ENCODE peak calls at places on chromosome X, in six cellular contexts. One of them, this sample, is unnamed.

GRCh38 chrX:109880629-109881028 is 122.3 kb upstream of the TMEM164 start:
- DNase-seq in fibroblast of mammary gland: no peak
- DNase-seq in kidney: no peak
- DNase-seq in germinal center: peak
- DNase-seq in effector memory CD4-positive, alpha-beta T cell: no peak
- DNase-seq in anterior cingulate cortex: no peak
- DNase-seq in this sample: no peak

GRCh38 chrX:20514358-20514757 is 247.6 kb upstream of the RPS6KA3 start:
- DNase-seq in fibroblast of mammary gland: peak
- DNase-seq in kidney: no peak
- DNase-seq in germinal center: no peak
- DNase-seq in effector memory CD4-positive, alpha-beta T cell: no peak
- DNase-seq in anterior cingulate cortex: no peak
- DNase-seq in this sample: no peak

GRCh38 chrX:69507500-69507789 is 3.3 kb downstream of the NALF2 start:
- DNase-seq in fibroblast of mammary gland: no peak
- DNase-seq in kidney: no peak
- DNase-seq in germinal center: no peak
- DNase-seq in effector memory CD4-positive, alpha-beta T cell: no peak
- DNase-seq in anterior cingulate cortex: no peak
- DNase-seq in this sample: no peak

GRCh38 chrX:86039625-86040568 is 7.5 kb downstream of the CHM start:
- DNase-seq in fibroblast of mammary gland: no peak
- DNase-seq in kidney: peak
- DNase-seq in germinal center: no peak
- DNase-seq in effector memory CD4-positive, alpha-beta T cell: no peak
- DNase-seq in anterior cingulate cortex: no peak
- DNase-seq in this sample: peak

GRCh38 chrX:19709812-19710518 is 177.4 kb downstream of the SH3KBP1 start:
- DNase-seq in fibroblast of mammary gland: peak
- DNase-seq in kidney: no peak
- DNase-seq in germinal center: no peak
- DNase-seq in effector memory CD4-positive, alpha-beta T cell: no peak
- DNase-seq in anterior cingulate cortex: no peak
- DNase-seq in this sample: no peak

GRCh38 chrX:40748977-40749376 is 13.6 kb upstream of the MED14 start:
- DNase-seq in fibroblast of mammary gland: no peak
- DNase-seq in kidney: no peak
- DNase-seq in germinal center: no peak
- DNase-seq in effector memory CD4-positive, alpha-beta T cell: no peak
- DNase-seq in anterior cingulate cortex: no peak
- DNase-seq in this sample: no peak

GRCh38 chrX:40434947-40435346 is 145.8 kb upstream of the ATP6AP2 start:
- DNase-seq in fibroblast of mammary gland: peak
- DNase-seq in kidney: no peak
- DNase-seq in germinal center: no peak
- DNase-seq in effector memory CD4-positive, alpha-beta T cell: no peak
- DNase-seq in anterior cingulate cortex: peak
- DNase-seq in this sample: peak

GRCh38 chrX:107542500-107542899 is 85.8 kb upstream of the PRPS1 start:
- DNase-seq in fibroblast of mammary gland: peak
- DNase-seq in kidney: no peak
- DNase-seq in germinal center: no peak
- DNase-seq in effector memory CD4-positive, alpha-beta T cell: no peak
- DNase-seq in anterior cingulate cortex: no peak
- DNase-seq in this sample: peak

GRCh38 chrX:85963736-85964135 is 83.6 kb downstream of the CHM start:
- DNase-seq in fibroblast of mammary gland: peak
- DNase-seq in kidney: no peak
- DNase-seq in germinal center: no peak
- DNase-seq in effector memory CD4-positive, alpha-beta T cell: no peak
- DNase-seq in anterior cingulate cortex: peak
- DNase-seq in this sample: peak

GRCh38 chrX:47146121-47146935 is 1.3 kb downstream of the RBM10 start:
- DNase-seq in fibroblast of mammary gland: no peak
- DNase-seq in kidney: peak
- DNase-seq in germinal center: no peak
- DNase-seq in effector memory CD4-positive, alpha-beta T cell: no peak
- DNase-seq in anterior cingulate cortex: no peak
- DNase-seq in this sample: no peak

GRCh38 chrX:48035891-48036290 is 29.1 kb downstream of the SPACA5 start:
- DNase-seq in fibroblast of mammary gland: no peak
- DNase-seq in kidney: no peak
- DNase-seq in germinal center: no peak
- DNase-seq in effector memory CD4-positive, alpha-beta T cell: no peak
- DNase-seq in anterior cingulate cortex: no peak
- DNase-seq in this sample: no peak

GRCh38 chrX:40081679-40082068 is 16.1 kb downstream of the BCOR start:
- DNase-seq in fibroblast of mammary gland: no peak
- DNase-seq in kidney: no peak
- DNase-seq in germinal center: no peak
- DNase-seq in effector memory CD4-positive, alpha-beta T cell: no peak
- DNase-seq in anterior cingulate cortex: no peak
- DNase-seq in this sample: no peak

GRCh38 chrX:154049209-154050112 is 29.8 kb upstream of the IRAK1 start:
- DNase-seq in fibroblast of mammary gland: no peak
- DNase-seq in kidney: no peak
- DNase-seq in germinal center: no peak
- DNase-seq in effector memory CD4-positive, alpha-beta T cell: no peak
- DNase-seq in anterior cingulate cortex: no peak
- DNase-seq in this sample: no peak

GRCh38 chrX:37863728-37864127 is 16.4 kb upstream of the DYNLT3 start:
- DNase-seq in fibroblast of mammary gland: no peak
- DNase-seq in kidney: no peak
- DNase-seq in germinal center: no peak
- DNase-seq in effector memory CD4-positive, alpha-beta T cell: no peak
- DNase-seq in anterior cingulate cortex: no peak
- DNase-seq in this sample: no peak

GRCh38 chrX:133448512-133449076 is 33.3 kb upstream of the GPC4 start:
- DNase-seq in fibroblast of mammary gland: no peak
- DNase-seq in kidney: no peak
- DNase-seq in germinal center: no peak
- DNase-seq in effector memory CD4-positive, alpha-beta T cell: no peak
- DNase-seq in anterior cingulate cortex: no peak
- DNase-seq in this sample: no peak

GRCh38 chrX:129449141-129449540 is 74.1 kb downstream of the SMARCA1 start:
- DNase-seq in fibroblast of mammary gland: no peak
- DNase-seq in kidney: no peak
- DNase-seq in germinal center: no peak
- DNase-seq in effector memory CD4-positive, alpha-beta T cell: no peak
- DNase-seq in anterior cingulate cortex: no peak
- DNase-seq in this sample: no peak

GRCh38 chrX:137033774-137034507 is at the start of gene GPR101:
- DNase-seq in fibroblast of mammary gland: no peak
- DNase-seq in kidney: no peak
- DNase-seq in germinal center: no peak
- DNase-seq in effector memory CD4-positive, alpha-beta T cell: no peak
- DNase-seq in anterior cingulate cortex: no peak
- DNase-seq in this sample: peak

GRCh38 chrX:71199252-71199651 is 23.8 kb upstream of the GJB1 start:
- DNase-seq in fibroblast of mammary gland: no peak
- DNase-seq in kidney: no peak
- DNase-seq in germinal center: no peak
- DNase-seq in effector memory CD4-positive, alpha-beta T cell: no peak
- DNase-seq in anterior cingulate cortex: no peak
- DNase-seq in this sample: no peak

GRCh38 chrX:20547649-20548051 is 280.9 kb upstream of the RPS6KA3 start:
- DNase-seq in fibroblast of mammary gland: peak
- DNase-seq in kidney: peak
- DNase-seq in germinal center: no peak
- DNase-seq in effector memory CD4-positive, alpha-beta T cell: no peak
- DNase-seq in anterior cingulate cortex: no peak
- DNase-seq in this sample: peak

GRCh38 chrX:48473718-48473990 is 2.3 kb upstream of the FTSJ1 start:
- DNase-seq in fibroblast of mammary gland: no peak
- DNase-seq in kidney: peak
- DNase-seq in germinal center: no peak
- DNase-seq in effector memory CD4-positive, alpha-beta T cell: no peak
- DNase-seq in anterior cingulate cortex: no peak
- DNase-seq in this sample: no peak

GRCh38 chrX:151902813-151903591 is 9.7 kb upstream of the MAGEA4 start:
- DNase-seq in fibroblast of mammary gland: peak
- DNase-seq in kidney: no peak
- DNase-seq in germinal center: no peak
- DNase-seq in effector memory CD4-positive, alpha-beta T cell: no peak
- DNase-seq in anterior cingulate cortex: no peak
- DNase-seq in this sample: peak

GRCh38 chrX:18810416-18810815 is 103.0 kb downstream of the PPEF1 start:
- DNase-seq in fibroblast of mammary gland: no peak
- DNase-seq in kidney: no peak
- DNase-seq in germinal center: no peak
- DNase-seq in effector memory CD4-positive, alpha-beta T cell: no peak
- DNase-seq in anterior cingulate cortex: no peak
- DNase-seq in this sample: no peak

GRCh38 chrX:118116308-118117068 is at the start of gene KLHL13:
- DNase-seq in fibroblast of mammary gland: peak
- DNase-seq in kidney: peak
- DNase-seq in germinal center: peak
- DNase-seq in effector memory CD4-positive, alpha-beta T cell: no peak
- DNase-seq in anterior cingulate cortex: peak
- DNase-seq in this sample: peak

GRCh38 chrX:81201692-81202412 is at the start of the genes HMGN5 and SH3BGRL:
- DNase-seq in fibroblast of mammary gland: peak
- DNase-seq in kidney: peak
- DNase-seq in germinal center: peak
- DNase-seq in effector memory CD4-positive, alpha-beta T cell: peak
- DNase-seq in anterior cingulate cortex: peak
- DNase-seq in this sample: peak

GRCh38 chrX:118183606-118184005 is 67.0 kb upstream of the KLHL13 start:
- DNase-seq in fibroblast of mammary gland: no peak
- DNase-seq in kidney: no peak
- DNase-seq in germinal center: no peak
- DNase-seq in effector memory CD4-positive, alpha-beta T cell: no peak
- DNase-seq in anterior cingulate cortex: no peak
- DNase-seq in this sample: no peak

GRCh38 chrX:140715787-140716186 is 6.2 kb downstream of the LINC00632 start:
- DNase-seq in fibroblast of mammary gland: no peak
- DNase-seq in kidney: no peak
- DNase-seq in germinal center: no peak
- DNase-seq in effector memory CD4-positive, alpha-beta T cell: no peak
- DNase-seq in anterior cingulate cortex: no peak
- DNase-seq in this sample: no peak

GRCh38 chrX:19152762-19153161 is 30.5 kb upstream of the ADGRG2 start:
- DNase-seq in fibroblast of mammary gland: peak
- DNase-seq in kidney: no peak
- DNase-seq in germinal center: no peak
- DNase-seq in effector memory CD4-positive, alpha-beta T cell: no peak
- DNase-seq in anterior cingulate cortex: no peak
- DNase-seq in this sample: no peak

GRCh38 chrX:104922206-104922621 is 298.3 kb downstream of the TEX13A start:
- DNase-seq in fibroblast of mammary gland: peak
- DNase-seq in kidney: no peak
- DNase-seq in germinal center: peak
- DNase-seq in effector memory CD4-positive, alpha-beta T cell: no peak
- DNase-seq in anterior cingulate cortex: peak
- DNase-seq in this sample: peak

This sample was measured in hepatocyte.